ENCODE peak calls at places on chromosomes 12 and 14, in seven cellular contexts. L is AG09319, T is GM03348, Z is fibroblast of the aortic adventitia, X is gastrocnemius medialis, O is cardiac fibroblast, Q is A549. R is an unnamed sample.

GRCh38 chr12:53055471-53056266 is 5.8 kb downstream of the TNS2 start:
- DNase-seq in L (no peak), T (no peak), Z (no peak), X (no peak), O (no peak), Q (no peak), R (no peak)

GRCh38 chr12:53862831-53863230 is 75.8 kb upstream of the HOXC13 start:
- DNase-seq in L (no peak), T (peak), Z (peak), X (no peak), O (no peak), Q (peak), R (no peak)

GRCh38 chr12:106783515-106783914 is 9.0 kb downstream of the RIC8B start:
- DNase-seq in L (no peak), T (no peak), Z (no peak), X (no peak), O (no peak), Q (no peak), R (no peak)

GRCh38 chr14:63773504-63773903 is 45.6 kb upstream of the SGPP1 start:
- DNase-seq in L (no peak), T (no peak), Z (no peak), X (no peak), O (no peak), Q (no peak), R (no peak)

GRCh38 chr12:114655934-114656697 is 27.9 kb downstream of the TBX3 start:
- DNase-seq in L (no peak), T (no peak), Z (no peak), X (no peak), O (peak), Q (peak), R (no peak)

GRCh38 chr14:85535916-85536834 is 6.2 kb downstream of the FLRT2 start:
- DNase-seq in L (no peak), T (peak), Z (peak), X (no peak), O (peak), Q (peak), R (no peak)

GRCh38 chr14:101128478-101129450 is 225.2 kb upstream of the RTL1 start:
- DNase-seq in L (no peak), T (no peak), Z (no peak), X (no peak), O (no peak), Q (no peak), R (no peak)

GRCh38 chr12:45192041-45192695 is 23.7 kb upstream of the ANO6 start:
- DNase-seq in L (no peak), T (peak), Z (peak), X (no peak), O (peak), Q (peak), R (peak)

GRCh38 chr12:113203852-113204760 is 17.2 kb upstream of the TPCN1 start:
- DNase-seq in L (no peak), T (no peak), Z (no peak), X (no peak), O (peak), Q (no peak), R (no peak)

GRCh38 chr12:54017027-54017788 is 8.4 kb downstream of the HOXC8 start:
- DNase-seq in L (no peak), T (no peak), Z (no peak), X (peak), O (no peak), Q (peak), R (no peak)

GRCh38 chr12:52203126-52203921 is 11.5 kb upstream of the KRT80 start:
- DNase-seq in L (no peak), T (peak), Z (peak), X (peak), O (peak), Q (peak), R (no peak)

GRCh38 chr12:69925291-69925690 is 100.3 kb downstream of the MYRFL start:
- DNase-seq in L (no peak), T (no peak), Z (no peak), X (no peak), O (no peak), Q (no peak), R (no peak)

GRCh38 chr12:76560083-76560491 is 516 bp upstream of the OSBPL8 start:
- DNase-seq in L (no peak), T (no peak), Z (no peak), X (no peak), O (no peak), Q (no peak), R (no peak)

GRCh38 chr14:99132821-99133562 is 139.0 kb downstream of the BCL11B start:
- DNase-seq in L (no peak), T (peak), Z (no peak), X (no peak), O (no peak), Q (no peak), R (no peak)

GRCh38 chr14:73025544-73025943 is 1.4 kb downstream of the ZFYVE1 start:
- DNase-seq in L (no peak), T (peak), Z (peak), X (no peak), O (peak), Q (peak), R (no peak)

GRCh38 chr12:6328945-6329692 is 12.8 kb downstream of the TNFRSF1A start:
- DNase-seq in L (no peak), T (no peak), Z (no peak), X (peak), O (no peak), Q (no peak), R (no peak)

GRCh38 chr12:132603240-132604107 is 6.9 kb downstream of the LRCOL1 start:
- DNase-seq in L (no peak), T (no peak), Z (no peak), X (no peak), O (no peak), Q (no peak), R (no peak)

GRCh38 chr12:79441534-79441933 is 249.2 kb downstream of the PAWR start:
- DNase-seq in L (no peak), T (no peak), Z (no peak), X (no peak), O (no peak), Q (no peak), R (no peak)

GRCh38 chr12:52308807-52309425 is 12.3 kb downstream of the KRT83 start:
- DNase-seq in L (no peak), T (no peak), Z (no peak), X (no peak), O (no peak), Q (no peak), R (no peak)

GRCh38 chr12:12172106-12172511 is 94.7 kb downstream of the LRP6 start:
- DNase-seq in L (no peak), T (peak), Z (peak), X (no peak), O (peak), Q (no peak), R (no peak)

GRCh38 chr12:59067068-59067467 is 146.8 kb upstream of the LRIG3 start:
- DNase-seq in L (no peak), T (peak), Z (peak), X (no peak), O (peak), Q (peak), R (no peak)

GRCh38 chr12:30926243-30927209 is at the start of gene TSPAN11:
- DNase-seq in L (no peak), T (peak), Z (peak), X (no peak), O (peak), Q (no peak), R (peak)

GRCh38 chr14:93014038-93015023 is 91.4 kb downstream of the CHGA start:
- DNase-seq in L (no peak), T (no peak), Z (no peak), X (no peak), O (no peak), Q (no peak), R (no peak)

GRCh38 chr12:87253157-87253556 is 776.0 kb downstream of the C12orf50 start:
- DNase-seq in L (no peak), T (no peak), Z (no peak), X (no peak), O (peak), Q (peak), R (no peak)

GRCh38 chr12:27293463-27293862 is 39.2 kb upstream of the BMAL2 start:
- DNase-seq in L (no peak), T (no peak), Z (peak), X (no peak), O (peak), Q (no peak), R (no peak)